ENCODE peak calls at places on chromosome 4, in four cellular contexts. L is HEK293T, F is A549, Z is HepG2. R is an unnamed sample.

GRCh38 chr4:184596617-184597185 is 52.5 kb downstream of the CASP3 start:
- DNase-seq in L (no peak), F (no peak), Z (peak), R (no peak)

GRCh38 chr4:98617358-98618047 is 40.9 kb downstream of the TSPAN5 start:
- DNase-seq in L (no peak), F (no peak), Z (no peak), R (no peak)

GRCh38 chr4:61693520-61693919 is 493.4 kb downstream of the ADGRL3 start:
- DNase-seq in L (no peak), F (no peak), Z (no peak), R (no peak)

GRCh38 chr4:8251110-8251883 is 18.3 kb upstream of the HTRA3 start:
- DNase-seq in L (no peak), F (no peak), Z (no peak), R (no peak)

GRCh38 chr4:176708771-176709311 is 83.9 kb downstream of the VEGFC start:
- DNase-seq in L (no peak), F (no peak), Z (no peak), R (no peak)

GRCh38 chr4:141891260-141892120 is 255.1 kb downstream of the IL15 start:
- DNase-seq in L (no peak), F (no peak), Z (no peak), R (no peak)

GRCh38 chr4:147760695-147761094 is 28.8 kb downstream of the ARHGAP10 start:
- DNase-seq in L (no peak), F (no peak), Z (no peak), R (no peak)

GRCh38 chr4:38735870-38736269 is 46.9 kb downstream of the TLR10 start:
- DNase-seq in L (no peak), F (no peak), Z (no peak), R (no peak)

GRCh38 chr4:108783666-108784463 is 21.0 kb upstream of the ETNPPL start:
- DNase-seq in L (peak), F (peak), Z (peak), R (no peak)

GRCh38 chr4:1226167-1226514 is 22.8 kb downstream of the CTBP1 start:
- DNase-seq in L (no peak), F (no peak), Z (no peak), R (no peak)

GRCh38 chr4:109803924-109804571 is 2.2 kb upstream of the CFI start:
- DNase-seq in L (peak), F (peak), Z (peak), R (peak)

GRCh38 chr4:75723117-75723801 is 1.1 kb upstream of the USO1 start:
- DNase-seq in L (no peak), F (no peak), Z (peak), R (peak)

GRCh38 chr4:149465941-149466340 is 349.7 kb downstream of the IQCM start:
- DNase-seq in L (no peak), F (peak), Z (no peak), R (peak)

GRCh38 chr4:146186556-146186955 is 11.0 kb downstream of the LSM6 start:
- DNase-seq in L (no peak), F (no peak), Z (no peak), R (no peak)

GRCh38 chr4:101010987-101011386 is 336.3 kb downstream of the PPP3CA start:
- DNase-seq in L (no peak), F (no peak), Z (no peak), R (no peak)

GRCh38 chr4:14856076-14856926 is 146.0 kb upstream of the CPEB2 start:
- DNase-seq in L (no peak), F (peak), Z (peak), R (peak)
- TF ChIP-seq BHLHE40 in L (no peak), F (no peak), Z (no peak), R (peak)

DNA sequence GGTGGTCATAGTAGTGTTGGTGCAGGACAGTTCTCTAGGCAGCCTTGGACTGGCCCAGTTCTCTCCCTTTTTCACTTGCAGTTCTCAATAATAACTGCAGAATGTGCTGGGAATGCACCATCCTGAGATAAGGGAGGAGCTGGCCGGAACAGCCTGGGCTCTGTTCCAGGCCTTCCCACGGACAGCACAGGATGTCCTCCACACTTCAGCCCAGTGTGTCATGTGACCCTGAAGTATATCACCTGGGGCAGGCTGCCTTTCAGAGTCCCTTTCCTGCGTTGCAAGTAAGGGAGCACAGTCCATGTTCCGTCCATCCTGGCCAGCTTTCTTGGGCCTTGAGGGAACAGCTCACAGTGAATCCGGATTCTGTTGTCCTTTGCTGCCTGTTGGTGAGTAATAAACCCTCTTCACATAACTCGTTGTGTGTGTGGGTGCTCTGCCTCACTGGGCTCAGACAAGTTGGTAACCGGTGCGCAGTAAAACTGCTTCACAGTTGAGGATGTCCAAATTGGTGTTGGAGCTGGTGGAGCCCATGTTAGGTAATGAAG is 32.3 kb upstream of the BBS12 start:
- DNase-seq in L (no peak), F (peak), Z (peak), R (peak)
- TF ChIP-seq BHLHE40 in L (no peak), F (no peak), Z (no peak), R (no peak)

GRCh38 chr4:40309250-40309774 is 25.8 kb upstream of the CHRNA9 start:
- DNase-seq in L (peak), F (peak), Z (peak), R (peak)

GRCh38 chr4:40308528-40309122 is 26.5 kb upstream of the CHRNA9 start:
- DNase-seq in L (no peak), F (no peak), Z (no peak), R (no peak)

GRCh38 chr4:40306991-40307390 is 28.1 kb upstream of the CHRNA9 start:
- DNase-seq in L (no peak), F (no peak), Z (no peak), R (no peak)

GRCh38 chr4:40306203-40306602 is 28.9 kb upstream of the CHRNA9 start:
- DNase-seq in L (no peak), F (no peak), Z (no peak), R (no peak)

GRCh38 chr4:40307627-40308497 is 27.3 kb upstream of the CHRNA9 start:
- DNase-seq in L (no peak), F (no peak), Z (no peak), R (no peak)
- TF ChIP-seq BHLHE40 in L (no peak), F (no peak), Z (no peak), R (no peak)

GRCh38 chr4:124409044-124409443 is 303.5 kb downstream of the ANKRD50 start:
- DNase-seq in L (no peak), F (peak), Z (no peak), R (peak)
- TF ChIP-seq BHLHE40 in L (no peak), F (no peak), Z (no peak), R (no peak)

GRCh38 chr4:121177238-121178137 is 13.4 kb upstream of the TNIP3 start:
- DNase-seq in L (no peak), F (no peak), Z (no peak), R (no peak)
- TF ChIP-seq BHLHE40 in L (no peak), F (no peak), Z (no peak), R (no peak)

GRCh38 chr4:113761682-113762060 is at the start of gene CAMK2D:
- DNase-seq in L (peak), F (peak), Z (peak), R (peak)

GRCh38 chr4:113762061-113762850 is 718 bp upstream of the CAMK2D start:
- DNase-seq in L (peak), F (peak), Z (peak), R (peak)

GRCh38 chr4:113760094-113760851 is 1.3 kb downstream of the CAMK2D start:
- DNase-seq in L (peak), F (peak), Z (no peak), R (peak)

GRCh38 chr4:113759696-113760093 is 1.8 kb downstream of the CAMK2D start:
- DNase-seq in L (no peak), F (no peak), Z (no peak), R (peak)

DNA sequence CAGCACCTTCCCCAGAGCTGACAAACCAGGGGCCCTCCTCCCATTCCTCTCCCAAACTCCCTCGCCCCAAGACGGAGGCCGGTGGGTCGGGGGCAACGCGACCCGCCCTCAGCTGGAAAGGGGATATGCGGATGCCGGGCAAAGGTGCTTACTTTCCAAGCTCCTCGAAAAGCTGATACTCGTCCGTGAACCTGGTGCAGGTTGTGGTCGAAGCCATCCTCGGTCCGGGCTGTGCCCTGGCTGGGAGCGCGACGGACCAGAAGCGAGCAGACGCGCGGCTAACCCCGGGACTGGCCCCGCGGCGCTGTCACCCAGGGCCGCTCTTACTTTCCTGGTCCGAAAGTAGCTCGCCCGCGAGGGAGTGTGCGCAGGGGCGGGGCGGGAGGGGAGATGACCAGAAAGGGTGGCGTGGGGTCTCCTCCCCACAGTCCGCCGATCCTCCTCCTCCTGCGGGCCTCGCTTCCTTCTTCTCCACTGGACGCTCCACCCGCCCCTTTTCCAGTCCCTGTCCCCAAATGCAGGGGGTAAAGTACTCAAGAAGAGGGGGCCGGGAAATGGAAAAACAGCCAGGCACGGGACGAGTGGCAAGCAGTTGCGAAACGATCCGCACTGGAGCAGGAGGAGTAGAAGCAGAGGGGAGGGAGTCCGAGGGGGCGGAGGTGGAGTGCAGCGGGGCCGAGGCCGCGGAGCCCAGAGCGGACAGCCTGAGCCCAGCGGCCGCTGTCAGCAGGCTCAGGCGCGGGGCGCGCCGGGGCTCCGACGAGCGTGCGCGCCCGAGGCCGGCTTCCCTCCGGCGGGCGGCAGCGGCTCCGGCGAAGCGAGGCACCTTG is 471 bp downstream of the CAMK2D start:
- DNase-seq in L (peak), F (peak), Z (peak), R (peak)
- TF ChIP-seq BHLHE40 in L (no peak), F (no peak), Z (peak), R (peak)

GRCh38 chr4:121789470-121789869 is 11.7 kb upstream of the EXOSC9 start:
- DNase-seq in L (no peak), F (no peak), Z (no peak), R (peak)

GRCh38 chr4:121790976-121791375 is 10.1 kb upstream of the EXOSC9 start:
- DNase-seq in L (no peak), F (no peak), Z (no peak), R (peak)

GRCh38 chr4:121788896-121789295 is 12.2 kb upstream of the EXOSC9 start:
- DNase-seq in L (no peak), F (no peak), Z (no peak), R (no peak)

GRCh38 chr4:121791481-121791880 is 9.6 kb upstream of the EXOSC9 start:
- DNase-seq in L (no peak), F (no peak), Z (no peak), R (peak)

DNA sequence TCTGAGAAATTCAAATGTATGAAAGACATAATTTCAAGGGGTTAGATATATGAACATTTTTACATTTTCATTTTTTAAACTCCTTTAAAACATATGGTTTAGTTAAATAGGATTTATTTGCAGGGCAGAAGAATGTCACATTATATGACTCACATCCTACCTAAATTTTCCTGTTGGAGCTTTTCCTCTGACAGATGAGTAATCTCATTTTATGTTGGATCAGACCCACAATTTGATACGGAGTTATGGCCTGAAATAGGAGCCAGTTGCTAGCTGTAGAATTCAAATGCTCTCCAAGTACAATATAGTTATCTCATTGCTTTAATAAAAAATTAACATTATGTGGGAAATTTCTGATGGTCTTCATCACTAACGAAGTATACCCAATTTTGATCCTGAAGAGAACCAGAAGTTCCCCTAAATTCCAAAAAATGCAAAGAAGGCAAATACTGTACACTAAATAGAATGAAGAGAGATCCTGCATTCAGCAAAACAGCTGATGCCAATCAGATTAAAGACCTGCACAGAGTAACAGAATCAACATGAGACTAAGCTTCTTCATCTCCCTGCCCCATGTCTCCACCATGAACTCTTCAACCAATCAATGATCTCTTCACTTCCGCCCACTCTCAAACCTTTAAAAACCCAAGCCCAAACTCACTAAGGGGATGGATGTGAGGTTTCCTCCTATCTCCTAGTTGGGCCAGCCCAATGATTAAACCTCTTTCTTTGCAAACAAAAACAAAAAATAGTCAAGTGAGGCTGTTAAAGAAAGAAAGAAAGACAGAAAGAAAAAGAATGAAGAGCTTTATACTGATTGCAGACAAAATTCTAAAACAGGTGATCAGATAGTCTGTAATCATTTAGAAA is 10.9 kb upstream of the EXOSC9 start:
- DNase-seq in L (no peak), F (no peak), Z (no peak), R (peak)
- TF ChIP-seq BHLHE40 in L (no peak), F (no peak), Z (no peak), R (peak)

DNA sequence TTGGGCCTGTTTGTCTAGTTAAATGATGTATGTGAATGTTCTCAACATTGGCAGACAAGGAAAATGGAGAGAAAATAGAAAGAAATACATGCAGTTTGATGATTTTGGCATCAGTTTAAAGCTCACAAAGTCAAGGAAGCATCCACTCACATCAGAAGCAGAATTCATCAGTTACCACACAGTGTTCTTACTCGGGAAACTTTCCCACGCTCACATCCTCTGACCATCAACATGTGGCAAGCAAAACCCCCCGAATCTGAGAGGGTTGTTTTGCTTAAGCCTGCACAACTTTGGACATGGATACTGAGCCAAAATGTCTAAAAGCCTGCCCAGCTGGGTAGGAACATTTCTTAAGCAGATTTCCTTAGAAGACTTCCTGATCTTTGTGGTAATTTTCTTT is 407.6 kb downstream of the ANKRD50 start:
- DNase-seq in L (no peak), F (no peak), Z (no peak), R (no peak)
- TF ChIP-seq BHLHE40 in L (no peak), F (no peak), Z (no peak), R (no peak)

DNA sequence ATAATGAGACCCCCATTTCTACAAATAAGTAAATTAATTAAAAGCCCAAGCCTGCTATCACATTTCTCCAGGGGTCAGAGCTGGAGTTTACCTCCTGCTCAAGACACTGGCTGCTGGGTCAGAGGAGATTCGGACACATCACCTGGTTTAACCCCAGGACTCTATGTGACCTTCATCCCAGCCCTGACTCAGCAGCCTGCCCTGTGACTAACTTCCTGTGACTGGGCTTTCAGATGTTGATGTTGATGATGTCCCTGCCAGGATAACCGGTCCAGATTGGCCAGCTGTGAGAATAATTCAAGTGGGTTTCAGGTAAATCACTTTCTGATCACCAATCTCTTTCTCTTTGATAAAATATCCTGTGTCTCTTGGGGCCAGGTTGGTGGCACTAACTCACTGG is 102.4 kb upstream of the MAML3 start:
- DNase-seq in L (no peak), F (peak), Z (peak), R (peak)
- TF ChIP-seq BHLHE40 in L (no peak), F (no peak), Z (no peak), R (no peak)

R was measured in IMR-90.